ENCODE peak calls at places on chromosomes 6 and 20, in four cellular contexts. N is heart left ventricle; R is brain microvascular endothelial cell; S is CD8-positive, alpha-beta T cell. F is an unnamed sample.

GRCh38 chr6:56798163-56798562 is 155.5 kb upstream of the DST start:
- DNase-seq in N (no peak), R (peak; percentile 22), S (no peak), F (no peak)

GRCh38 chr6:26338810-26339209 is 26.2 kb upstream of the BTN3A2 start:
- DNase-seq in N (no peak), R (no peak), S (no peak), F (no peak)

GRCh38 chr6:33955566-33955965 is 151.8 kb upstream of the MLN start:
- DNase-seq in N (no peak), R (no peak), S (no peak), F (no peak)

GRCh38 chr20:24957326-24957996 is 8.4 kb downstream of the CST7 start:
- DNase-seq in N (no peak), R (no peak), S (no peak), F (peak; percentile 50)

GRCh38 chr6:49606696-49607390 is 29.8 kb downstream of the RHAG start:
- DNase-seq in N (no peak), R (peak; percentile 39), S (no peak), F (peak; percentile 23)

GRCh38 chr6:2733324-2733723 is 17.4 kb downstream of the MYLK4 start:
- DNase-seq in N (peak; percentile 77), R (peak; percentile 60), S (no peak), F (peak; percentile 87)

GRCh38 chr6:40789143-40789764 is 202.1 kb upstream of the LRFN2 start:
- DNase-seq in N (no peak), R (no peak), S (peak; percentile 61), F (no peak)

GRCh38 chr20:2053615-2054014 is 48.0 kb upstream of the STK35 start:
- DNase-seq in N (no peak), R (no peak), S (no peak), F (no peak)

GRCh38 chr6:45563092-45563491 is 185.4 kb upstream of the SUPT3H start:
- DNase-seq in N (no peak), R (no peak), S (no peak), F (no peak)

GRCh38 chr20:3788685-3789155 is 2.2 kb upstream of the CENPB start:
- DNase-seq in N (no peak), R (no peak), S (no peak), F (no peak)

GRCh38 chr6:16737389-16737788 is 23.9 kb downstream of the ATXN1 start:
- DNase-seq in N (no peak), R (no peak), S (no peak), F (no peak)

GRCh38 chr20:58344741-58345140 is 35.2 kb downstream of the RAB22A start:
- DNase-seq in N (no peak), R (peak; percentile 19), S (no peak), F (no peak)

GRCh38 chr6:7052441-7052936 is 55.3 kb upstream of the RREB1 start:
- DNase-seq in N (peak; percentile 74), R (peak; percentile 88), S (peak; percentile 51), F (peak; percentile 91)
- H3K4me3 ChIP-seq in N (peak overlapping the region; percentile 75), R (peak overlapping the region; percentile 60), S (peak overlapping the region; percentile 8), F (peak overlapping the region; percentile 56)

GRCh38 chr6:107957165-107957908 is 671 bp downstream of the SEC63 start:
- DNase-seq in N (peak; percentile 59), R (peak; percentile 64), S (peak; percentile 65), F (peak; percentile 91)

GRCh38 chr6:107957909-107958688 is at the start of gene SEC63:
- DNase-seq in N (peak; percentile 98), R (peak; percentile 94), S (peak; percentile 97), F (peak; percentile 97)

DNA sequence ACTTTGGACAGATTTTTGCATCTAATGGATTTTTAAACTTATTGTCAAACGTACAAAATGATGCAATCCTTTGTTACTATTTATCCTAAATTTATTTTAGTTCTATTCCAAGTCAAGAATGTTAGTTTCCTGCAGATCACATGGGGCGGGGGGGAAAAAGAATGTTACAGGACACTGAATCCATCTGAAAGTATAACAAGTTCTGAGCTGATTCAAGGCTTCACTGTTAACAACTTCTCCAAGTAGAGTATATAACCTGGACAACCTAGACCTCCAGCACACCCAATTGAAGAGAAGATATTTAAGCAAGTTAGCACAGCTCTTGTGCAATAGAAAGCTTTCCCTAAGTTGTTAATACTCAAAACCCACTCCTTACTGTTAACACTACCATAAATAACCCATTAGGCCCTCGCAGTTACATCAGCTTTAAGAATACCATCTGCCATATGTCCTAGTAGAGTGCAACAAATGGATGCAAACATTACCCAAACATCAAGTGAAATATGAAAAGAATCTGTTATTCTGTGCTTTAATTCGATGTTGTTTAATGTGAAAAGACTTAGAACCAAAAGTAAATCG is 1.3 kb downstream of the SEC63 start:
- DNase-seq in N (no peak), R (peak; percentile 11), S (no peak), F (no peak)
- TF ChIP-seq CTCF in N (no peak), R (no peak), S (no peak), F (no peak)

GRCh38 chr6:113856011-113856551 is 1.1 kb upstream of the MARCKS start:
- DNase-seq in N (no peak), R (peak; percentile 54), S (no peak), F (no peak)
- H3K4me3 ChIP-seq in N (peak overlapping the region; percentile 77), R (peak overlapping the region; percentile 100), S (no peak overlapping the region), F (peak overlapping the region; percentile 53)

GRCh38 chr6:163443985-163444553 is 29.6 kb downstream of the QKI start:
- DNase-seq in N (no peak), R (no peak), S (no peak), F (no peak)
- TF ChIP-seq CTCF in N (no peak), R (peak; percentile 35), S (no peak), F (no peak)

DNA sequence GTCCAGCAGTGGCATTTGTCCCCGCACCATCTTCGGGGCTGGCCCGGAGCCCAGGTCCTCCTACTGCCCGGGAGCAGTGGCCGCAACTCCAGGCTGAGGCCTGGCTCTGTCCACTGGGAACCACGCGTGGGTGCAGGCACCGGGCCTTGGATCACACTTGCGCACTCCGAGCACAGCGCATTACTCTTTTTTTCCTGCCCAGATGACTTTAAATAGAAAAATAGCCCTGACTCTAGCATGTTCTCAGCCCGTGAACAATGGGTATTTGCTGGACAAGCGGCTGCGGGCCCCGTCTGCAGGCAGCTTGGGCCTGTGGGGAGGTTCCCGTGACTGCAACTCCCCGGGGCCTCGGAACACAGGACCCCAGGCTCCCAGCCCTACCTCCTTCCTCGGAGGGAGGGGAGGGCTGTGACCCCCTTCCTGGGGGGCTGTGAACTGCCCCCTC is 162.2 kb downstream of the TBXT start:
- DNase-seq in N (peak; percentile 76), R (no peak), S (no peak), F (peak; percentile 78)
- H3K4me3 ChIP-seq in N (peak overlapping the region; percentile 41), R (peak overlapping the region; percentile 42), S (no peak overlapping the region), F (peak overlapping the region; percentile 13)